ENCODE peak calls at places on chromosomes 13 and 19, in six cellular contexts. T is heart left ventricle, O is spleen, X is stomach, H is A549, M is Peyer's patch. E is an unnamed sample.
A peak's percentile ranks its signal among the peaks of the same experiment; 100 is the strongest.

GRCh38 chr13:50357586-50358118 is 342.4 kb downstream of the KCNRG start:
- DNase-seq in X (peak; percentile 58), O (no peak), M (no peak), H (no peak), T (peak; percentile 39), E (no peak)

GRCh38 chr19:48678201-48678600 is 5.4 kb upstream of the NTN5 start:
- DNase-seq in X (peak; percentile 73), H (no peak), O (peak; percentile 37), T (no peak), M (peak; percentile 77), E (no peak)

GRCh38 chr19:33441277-33441699 is 67.8 kb downstream of the CEBPG start:
- DNase-seq in M (no peak), X (no peak), O (peak; percentile 76), T (no peak), H (no peak), E (no peak)

GRCh38 chr19:58559275-58560006 is 1.0 kb upstream of the UBE2M start:
- DNase-seq in X (peak; percentile 88), H (peak; percentile 99), T (peak; percentile 93), M (peak; percentile 89), O (peak; percentile 95), E (peak; percentile 95)

GRCh38 chr13:89514534-89515312 is 1832.8 kb upstream of the MIR17HG start:
- DNase-seq in T (no peak), H (peak; percentile 13), M (no peak), O (no peak), X (no peak), E (no peak)

GRCh38 chr13:50679321-50679720 is 164.2 kb downstream of the DLEU7 start:
- DNase-seq in T (no peak), H (no peak), O (no peak), M (no peak), X (no peak), E (no peak)

GRCh38 chr13:108304170-108305068 is 34.9 kb downstream of the TNFSF13B start:
- DNase-seq in O (no peak), X (no peak), H (no peak), T (no peak), M (no peak), E (peak; percentile 54)

GRCh38 chr19:55257461-55258411 is 1.1 kb downstream of the PPP6R1 start:
- DNase-seq in T (no peak), H (no peak), O (peak; percentile 83), X (no peak), M (peak; percentile 68), E (no peak)

GRCh38 chr13:27857271-27857670 is 62.5 kb upstream of the PDX1 start:
- DNase-seq in M (no peak), O (no peak), T (no peak), H (no peak), X (no peak), E (no peak)

GRCh38 chr13:104586010-104586746 is 1520.0 kb upstream of the SLC10A2 start:
- DNase-seq in T (no peak), M (no peak), O (no peak), X (no peak), H (no peak), E (no peak)

GRCh38 chr13:83377486-83377885 is 504.8 kb downstream of the SLITRK1 start:
- DNase-seq in H (no peak), O (no peak), X (no peak), T (no peak), M (no peak), E (no peak)

GRCh38 chr13:74217816-74218215 is 83.6 kb upstream of the KLF12 start:
- DNase-seq in T (no peak), X (no peak), O (no peak), M (no peak), H (no peak), E (no peak)

GRCh38 chr13:43472344-43472743 is 314.4 kb downstream of the ENOX1 start:
- DNase-seq in M (no peak), T (peak; percentile 20), X (no peak), O (no peak), H (no peak), E (no peak)

GRCh38 chr13:112113355-112113754 is 46.4 kb downstream of the SOX1 start:
- DNase-seq in M (no peak), T (no peak), X (no peak), O (no peak), H (no peak), E (no peak)

GRCh38 chr19:51097166-51097736 is 11.0 kb downstream of the CTU1 start:
- DNase-seq in T (peak; percentile 60), M (peak; percentile 79), X (peak; percentile 77), H (peak; percentile 73), O (peak; percentile 92), E (peak; percentile 71)

GRCh38 chr19:19552811-19553210 is 14.7 kb downstream of the CILP2 start:
- DNase-seq in M (peak; percentile 69), X (peak; percentile 52), T (no peak), H (peak; percentile 58), O (no peak), E (no peak)

GRCh38 chr13:29676535-29676934 is 81.0 kb upstream of the SLC7A1 start:
- DNase-seq in X (no peak), O (no peak), H (no peak), T (no peak), M (peak; percentile 48), E (no peak)

GRCh38 chr13:21014666-21015170 is 46.7 kb downstream of the LATS2 start:
- DNase-seq in H (no peak), M (no peak), O (no peak), X (no peak), T (peak; percentile 57), E (peak; percentile 34)

GRCh38 chr13:25380082-25380481 is 8.3 kb downstream of the ATP8A2 start:
- DNase-seq in O (no peak), T (no peak), X (no peak), H (no peak), M (no peak), E (no peak)

GRCh38 chr13:106291006-106291405 is 244.5 kb downstream of the EFNB2 start:
- DNase-seq in X (no peak), M (no peak), O (no peak), T (no peak), H (no peak), E (no peak)

GRCh38 chr13:50222569-50223332 is 207.5 kb downstream of the KCNRG start:
- DNase-seq in M (no peak), H (no peak), X (peak; percentile 67), T (peak; percentile 40), O (peak; percentile 84), E (peak; percentile 85)

GRCh38 chr13:38763446-38764381 is 76.8 kb downstream of the FREM2 start:
- DNase-seq in H (peak; percentile 1), X (no peak), M (no peak), O (no peak), T (no peak), E (peak; percentile 46)

GRCh38 chr13:93254775-93255174 is 28.2 kb downstream of the GPC6 start:
- DNase-seq in M (no peak), T (no peak), H (no peak), O (no peak), X (no peak), E (no peak)

GRCh38 chr13:28532226-28533048 is 37.5 kb upstream of the FLT1 start:
- DNase-seq in M (peak; percentile 61), X (no peak), H (no peak), T (peak; percentile 48), O (peak; percentile 81), E (peak; percentile 76)

GRCh38 chr19:56701895-56702294 is 30.3 kb upstream of the ZNF835 start:
- DNase-seq in M (no peak), T (no peak), H (no peak), O (no peak), X (no peak), E (no peak)

GRCh38 chr19:41958367-41959055 is 610 bp downstream of the RABAC1 start:
- DNase-seq in T (peak; percentile 87), H (peak; percentile 97), X (peak; percentile 93), M (peak; percentile 96), O (peak; percentile 97), E (peak; percentile 94)

GRCh38 chr19:12946092-12946845 is 607 bp downstream of the RAD23A start:
- DNase-seq in X (peak; percentile 77), M (peak; percentile 80), O (peak; percentile 90), T (peak; percentile 71), H (no peak), E (peak; percentile 79)
- TF ChIP-seq POLR2A in X (no peak), M (no peak), O (no peak), T (no peak), H (no peak), E (no peak)

GRCh38 chr19:49866933-49867782 is at the start of gene PNKP:
- DNase-seq in O (peak; percentile 97), H (peak; percentile 96), M (peak; percentile 94), X (peak; percentile 89), T (peak; percentile 94), E (peak; percentile 91)
- TF ChIP-seq POLR2A in O (peak; percentile 68), H (peak; percentile 61), M (peak; percentile 56), X (no peak), T (peak; percentile 67), E (peak; percentile 64)

GRCh38 chr19:16363133-16363851 is 38.7 kb downstream of the KLF2 start:
- DNase-seq in T (no peak), O (peak; percentile 71), M (peak; percentile 92), H (no peak), X (peak; percentile 88), E (peak; percentile 86)
- TF ChIP-seq POLR2A in T (no peak), O (no peak), M (peak; percentile 68), H (no peak), X (no peak), E (peak; percentile 18)

DNA sequence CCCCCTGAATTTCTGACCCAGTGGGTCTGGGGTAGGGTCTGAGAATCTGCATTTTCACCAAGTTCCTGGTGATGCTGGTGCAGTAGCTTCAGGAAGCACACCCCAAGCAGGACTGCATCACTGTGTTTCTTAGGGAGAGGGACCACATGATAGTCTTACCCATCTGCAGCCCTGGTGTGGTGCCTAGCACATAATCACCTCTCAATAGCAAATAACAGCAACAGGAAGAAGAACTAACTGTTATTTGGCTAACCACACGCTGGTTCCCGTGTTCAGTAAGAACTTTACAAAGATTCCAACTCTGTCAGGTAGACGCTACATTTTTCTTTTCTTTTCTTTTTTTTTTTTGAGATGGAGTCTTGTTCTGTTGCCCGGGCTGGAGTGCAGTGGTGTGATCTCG is 41.9 kb upstream of the SPATA13 start:
- DNase-seq in O (no peak), H (no peak), M (no peak), T (no peak), X (no peak), E (no peak)
- TF ChIP-seq POLR2A in O (no peak), H (no peak), M (no peak), T (no peak), X (no peak), E (no peak)

DNA sequence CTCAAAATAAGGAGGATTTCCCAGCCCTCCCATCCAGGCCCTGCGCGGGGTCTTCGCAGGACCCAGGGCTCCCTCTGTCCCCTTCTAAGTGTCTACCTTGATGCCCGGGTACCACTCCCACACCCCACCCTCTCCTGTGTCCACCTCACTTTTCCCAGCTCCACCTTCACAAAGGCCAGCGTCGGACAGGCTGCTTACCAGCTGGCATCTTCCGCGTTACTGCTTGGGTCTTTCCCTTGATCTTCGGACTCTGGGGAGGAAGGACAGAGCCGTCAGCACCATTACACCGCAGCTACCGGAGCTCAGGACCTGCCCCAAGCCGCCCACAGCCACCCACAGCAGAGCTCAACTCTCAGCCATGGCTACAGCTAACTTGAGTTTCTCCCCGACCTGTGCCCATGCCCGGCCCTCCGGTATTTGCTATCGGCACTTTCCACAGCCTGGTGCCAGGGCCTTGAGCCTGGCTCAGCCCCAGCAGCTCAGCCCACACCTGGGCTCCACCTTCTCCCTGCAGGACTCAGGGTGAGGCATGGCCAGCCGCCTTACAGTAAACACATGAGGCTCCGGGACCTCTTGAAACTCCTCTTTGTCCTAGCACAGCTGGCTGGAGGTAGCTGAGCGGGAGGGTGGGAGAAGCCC is 3.8 kb downstream of the C13orf46 start:
- DNase-seq in T (no peak), O (peak; percentile 59), X (peak; percentile 94), H (no peak), M (peak; percentile 61), E (peak; percentile 89)
- TF ChIP-seq POLR2A in T (no peak), O (no peak), X (peak; percentile 56), H (no peak), M (no peak), E (peak; percentile 54)

E was measured in right lobe of liver.